ENCODE peak calls at places on chromosome 14, in eight cellular contexts. One of them, this sample, is unnamed.

GRCh38 chr14:23237772-23238594 is at the start of gene RNF212B:
- DNase-seq in endothelial cell of umbilical vein: peak; percentile 75
- DNase-seq in GM23248: peak; percentile 88
- DNase-seq in HepG2: peak; percentile 80
- DNase-seq in PC-3: peak; percentile 88
- DNase-seq in neural progenitor cell: peak; percentile 95
- DNase-seq in fibroblast of lung: peak; percentile 67
- DNase-seq in hepatocyte: peak; percentile 97
- DNase-seq in this sample: no peak

GRCh38 chr14:94031880-94032279 is 5.7 kb downstream of the OTUB2 start:
- DNase-seq in HepG2: no peak
- DNase-seq in endothelial cell of umbilical vein: no peak
- DNase-seq in PC-3: peak; percentile 43
- DNase-seq in neural progenitor cell: no peak
- DNase-seq in fibroblast of lung: no peak
- DNase-seq in GM23248: no peak
- DNase-seq in hepatocyte: no peak
- DNase-seq in this sample: no peak

GRCh38 chr14:22465201-22465835 is 123.7 kb downstream of the DAD1 start:
- DNase-seq in GM23248: peak; percentile 43
- DNase-seq in PC-3: peak; percentile 51
- DNase-seq in hepatocyte: no peak
- DNase-seq in fibroblast of lung: no peak
- DNase-seq in endothelial cell of umbilical vein: no peak
- DNase-seq in neural progenitor cell: no peak
- DNase-seq in HepG2: no peak
- DNase-seq in this sample: no peak

GRCh38 chr14:26846388-26846787 is 248.6 kb upstream of the NOVA1 start:
- DNase-seq in HepG2: no peak
- DNase-seq in neural progenitor cell: no peak
- DNase-seq in GM23248: no peak
- DNase-seq in endothelial cell of umbilical vein: no peak
- DNase-seq in PC-3: no peak
- DNase-seq in fibroblast of lung: peak; percentile 20
- DNase-seq in hepatocyte: no peak
- DNase-seq in this sample: no peak

GRCh38 chr14:36505892-36506731 is 13.9 kb downstream of the NKX2-1 start:
- DNase-seq in HepG2: no peak
- DNase-seq in endothelial cell of umbilical vein: no peak
- DNase-seq in fibroblast of lung: no peak
- DNase-seq in GM23248: no peak
- DNase-seq in hepatocyte: no peak
- DNase-seq in PC-3: no peak
- DNase-seq in neural progenitor cell: peak; percentile 82
- DNase-seq in this sample: no peak

GRCh38 chr14:55221186-55221585 is 29.8 kb upstream of the DLGAP5 start:
- DNase-seq in endothelial cell of umbilical vein: peak; percentile 71
- DNase-seq in hepatocyte: no peak
- DNase-seq in HepG2: no peak
- DNase-seq in fibroblast of lung: peak; percentile 87
- DNase-seq in neural progenitor cell: no peak
- DNase-seq in PC-3: peak; percentile 86
- DNase-seq in GM23248: peak; percentile 67
- DNase-seq in this sample: no peak

GRCh38 chr14:94886931-94887330 is 117.0 kb upstream of the GSC start:
- DNase-seq in hepatocyte: no peak
- DNase-seq in neural progenitor cell: no peak
- DNase-seq in endothelial cell of umbilical vein: no peak
- DNase-seq in PC-3: no peak
- DNase-seq in HepG2: no peak
- DNase-seq in fibroblast of lung: no peak
- DNase-seq in GM23248: no peak
- DNase-seq in this sample: no peak

GRCh38 chr14:24232645-24233537 is at the start of gene GMPR2:
- DNase-seq in HepG2: no peak
- DNase-seq in fibroblast of lung: no peak
- DNase-seq in neural progenitor cell: no peak
- DNase-seq in endothelial cell of umbilical vein: no peak
- DNase-seq in hepatocyte: peak; percentile 26
- DNase-seq in GM23248: peak; percentile 54
- DNase-seq in PC-3: no peak
- DNase-seq in this sample: no peak

GRCh38 chr14:68651652-68652432 is 141.0 kb downstream of the ZFP36L1 start:
- DNase-seq in neural progenitor cell: no peak
- DNase-seq in endothelial cell of umbilical vein: no peak
- DNase-seq in GM23248: no peak
- DNase-seq in HepG2: no peak
- DNase-seq in fibroblast of lung: peak; percentile 45
- DNase-seq in hepatocyte: no peak
- DNase-seq in PC-3: no peak
- DNase-seq in this sample: no peak

GRCh38 chr14:73786942-73787759 is 64.5 kb upstream of the PTGR2 start:
- DNase-seq in GM23248: peak; percentile 76
- DNase-seq in fibroblast of lung: peak; percentile 51
- DNase-seq in hepatocyte: peak; percentile 79
- DNase-seq in PC-3: peak; percentile 56
- DNase-seq in HepG2: no peak
- DNase-seq in neural progenitor cell: peak; percentile 83
- DNase-seq in endothelial cell of umbilical vein: peak; percentile 37
- DNase-seq in this sample: no peak

GRCh38 chr14:69181491-69181890 is 9.8 kb upstream of the EXD2 start:
- DNase-seq in neural progenitor cell: no peak
- DNase-seq in fibroblast of lung: peak; percentile 21
- DNase-seq in PC-3: no peak
- DNase-seq in GM23248: peak; percentile 14
- DNase-seq in HepG2: no peak
- DNase-seq in endothelial cell of umbilical vein: no peak
- DNase-seq in hepatocyte: no peak
- DNase-seq in this sample: no peak

GRCh38 chr14:53542692-53543091 is 389.6 kb upstream of the DDHD1 start:
- DNase-seq in neural progenitor cell: no peak
- DNase-seq in hepatocyte: peak; percentile 40
- DNase-seq in HepG2: peak; percentile 44
- DNase-seq in GM23248: no peak
- DNase-seq in endothelial cell of umbilical vein: peak; percentile 99
- DNase-seq in PC-3: peak; percentile 75
- DNase-seq in fibroblast of lung: peak; percentile 56
- DNase-seq in this sample: no peak

GRCh38 chr14:34174973-34175372 is 224.1 kb upstream of the EGLN3 start:
- DNase-seq in fibroblast of lung: no peak
- DNase-seq in HepG2: no peak
- DNase-seq in PC-3: no peak
- DNase-seq in GM23248: no peak
- DNase-seq in neural progenitor cell: no peak
- DNase-seq in hepatocyte: no peak
- DNase-seq in endothelial cell of umbilical vein: no peak
- DNase-seq in this sample: no peak

GRCh38 chr14:103207038-103207403 is 83.8 kb downstream of the TNFAIP2 start:
- DNase-seq in endothelial cell of umbilical vein: no peak
- DNase-seq in neural progenitor cell: peak; percentile 66
- DNase-seq in PC-3: no peak
- DNase-seq in fibroblast of lung: peak; percentile 37
- DNase-seq in hepatocyte: peak; percentile 94
- DNase-seq in GM23248: peak; percentile 97
- DNase-seq in HepG2: no peak
- DNase-seq in this sample: no peak

GRCh38 chr14:94028450-94028826 is 2.3 kb downstream of the OTUB2 start:
- DNase-seq in neural progenitor cell: peak; percentile 33
- DNase-seq in HepG2: peak; percentile 91
- DNase-seq in fibroblast of lung: peak; percentile 71
- DNase-seq in endothelial cell of umbilical vein: no peak
- DNase-seq in hepatocyte: no peak
- DNase-seq in GM23248: no peak
- DNase-seq in PC-3: peak; percentile 93
- DNase-seq in this sample: peak; percentile 45

GRCh38 chr14:24999157-24999556 is 50.8 kb downstream of the STXBP6 start:
- DNase-seq in HepG2: no peak
- DNase-seq in GM23248: no peak
- DNase-seq in neural progenitor cell: no peak
- DNase-seq in endothelial cell of umbilical vein: no peak
- DNase-seq in hepatocyte: no peak
- DNase-seq in PC-3: no peak
- DNase-seq in fibroblast of lung: no peak
- DNase-seq in this sample: no peak

GRCh38 chr14:71498151-71498734 is 434.0 kb upstream of the RGS6 start:
- DNase-seq in GM23248: peak; percentile 60
- DNase-seq in neural progenitor cell: no peak
- DNase-seq in fibroblast of lung: peak; percentile 76
- DNase-seq in PC-3: no peak
- DNase-seq in HepG2: no peak
- DNase-seq in endothelial cell of umbilical vein: no peak
- DNase-seq in hepatocyte: no peak
- DNase-seq in this sample: no peak

GRCh38 chr14:95523818-95524448 is 7.5 kb upstream of the SYNE3 start:
- DNase-seq in fibroblast of lung: no peak
- DNase-seq in GM23248: peak; percentile 51
- DNase-seq in hepatocyte: no peak
- DNase-seq in PC-3: no peak
- DNase-seq in endothelial cell of umbilical vein: peak; percentile 58
- DNase-seq in HepG2: peak; percentile 79
- DNase-seq in neural progenitor cell: no peak
- DNase-seq in this sample: no peak

GRCh38 chr14:28630100-28630499 is 136.5 kb upstream of the FOXG1 start:
- DNase-seq in fibroblast of lung: no peak
- DNase-seq in hepatocyte: no peak
- DNase-seq in neural progenitor cell: no peak
- DNase-seq in PC-3: no peak
- DNase-seq in GM23248: no peak
- DNase-seq in HepG2: no peak
- DNase-seq in endothelial cell of umbilical vein: no peak
- DNase-seq in this sample: no peak

GRCh38 chr14:91654836-91655235 is 77.0 kb downstream of the CATSPERB start:
- DNase-seq in HepG2: no peak
- DNase-seq in hepatocyte: no peak
- DNase-seq in fibroblast of lung: no peak
- DNase-seq in endothelial cell of umbilical vein: no peak
- DNase-seq in GM23248: no peak
- DNase-seq in PC-3: no peak
- DNase-seq in neural progenitor cell: no peak
- DNase-seq in this sample: peak; percentile 17

GRCh38 chr14:69763761-69764510 is 3.0 kb upstream of the SRSF5 start:
- DNase-seq in PC-3: no peak
- DNase-seq in fibroblast of lung: no peak
- DNase-seq in GM23248: no peak
- DNase-seq in endothelial cell of umbilical vein: peak; percentile 46
- DNase-seq in hepatocyte: no peak
- DNase-seq in HepG2: no peak
- DNase-seq in neural progenitor cell: no peak
- DNase-seq in this sample: no peak

DNA sequence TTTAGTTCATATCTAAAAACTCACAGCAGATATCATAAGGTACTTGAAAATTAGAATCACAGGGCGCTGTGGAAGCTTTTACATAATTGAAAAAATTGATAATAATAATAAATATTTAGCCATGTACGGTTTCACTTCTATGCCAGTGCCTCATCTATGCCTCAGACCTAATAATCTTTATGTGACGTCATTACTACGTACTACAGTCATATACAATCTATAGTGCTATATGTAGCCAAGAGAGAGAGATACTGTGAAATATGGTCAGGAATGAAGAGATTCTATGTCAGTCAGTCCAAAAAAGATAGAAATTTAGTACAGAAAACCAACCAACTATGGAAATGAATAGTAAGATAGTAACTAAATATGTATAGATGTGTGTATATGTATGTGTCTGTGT is 1010.5 kb downstream of the NRXN3 start:
- DNase-seq in hepatocyte: no peak
- DNase-seq in GM23248: no peak
- DNase-seq in PC-3: no peak
- DNase-seq in neural progenitor cell: no peak
- DNase-seq in HepG2: no peak
- DNase-seq in fibroblast of lung: no peak
- DNase-seq in endothelial cell of umbilical vein: no peak
- DNase-seq in this sample: no peak
- H2AFZ ChIP-seq in hepatocyte: no peak overlapping the region
- H2AFZ ChIP-seq in GM23248: no peak overlapping the region
- H2AFZ ChIP-seq in PC-3: no peak overlapping the region
- H2AFZ ChIP-seq in neural progenitor cell: no peak overlapping the region
- H2AFZ ChIP-seq in HepG2: no peak overlapping the region
- H2AFZ ChIP-seq in fibroblast of lung: no peak overlapping the region
- H2AFZ ChIP-seq in endothelial cell of umbilical vein: no peak overlapping the region
- H2AFZ ChIP-seq in this sample: no peak overlapping the region

GRCh38 chr14:104991896-104992230 is 6.3 kb downstream of the CLBA1 start:
- DNase-seq in fibroblast of lung: no peak
- DNase-seq in HepG2: no peak
- DNase-seq in neural progenitor cell: no peak
- DNase-seq in hepatocyte: no peak
- DNase-seq in endothelial cell of umbilical vein: no peak
- DNase-seq in PC-3: no peak
- DNase-seq in GM23248: no peak
- DNase-seq in this sample: no peak
- TF ChIP-seq EZH2 in fibroblast of lung: no peak
- TF ChIP-seq EZH2 in HepG2: no peak
- TF ChIP-seq EZH2 in neural progenitor cell: no peak
- TF ChIP-seq EZH2 in hepatocyte: no peak
- TF ChIP-seq EZH2 in endothelial cell of umbilical vein: no peak
- TF ChIP-seq EZH2 in PC-3: no peak
- TF ChIP-seq EZH2 in GM23248: no peak
- TF ChIP-seq EZH2 in this sample: no peak

GRCh38 chr14:38143170-38143569 is 64.5 kb upstream of the SSTR1 start:
- DNase-seq in hepatocyte: no peak
- DNase-seq in neural progenitor cell: no peak
- DNase-seq in endothelial cell of umbilical vein: no peak
- DNase-seq in GM23248: peak; percentile 62
- DNase-seq in PC-3: no peak
- DNase-seq in fibroblast of lung: peak; percentile 12
- DNase-seq in HepG2: no peak
- DNase-seq in this sample: no peak
- H2AFZ ChIP-seq in hepatocyte: no peak overlapping the region
- H2AFZ ChIP-seq in neural progenitor cell: no peak overlapping the region
- H2AFZ ChIP-seq in endothelial cell of umbilical vein: peak overlapping the region; percentile 93
- H2AFZ ChIP-seq in GM23248: peak overlapping the region; percentile 72
- H2AFZ ChIP-seq in PC-3: peak overlapping the region; percentile 58
- H2AFZ ChIP-seq in fibroblast of lung: no peak overlapping the region
- H2AFZ ChIP-seq in HepG2: no peak overlapping the region
- H2AFZ ChIP-seq in this sample: peak overlapping the region; percentile 74

DNA sequence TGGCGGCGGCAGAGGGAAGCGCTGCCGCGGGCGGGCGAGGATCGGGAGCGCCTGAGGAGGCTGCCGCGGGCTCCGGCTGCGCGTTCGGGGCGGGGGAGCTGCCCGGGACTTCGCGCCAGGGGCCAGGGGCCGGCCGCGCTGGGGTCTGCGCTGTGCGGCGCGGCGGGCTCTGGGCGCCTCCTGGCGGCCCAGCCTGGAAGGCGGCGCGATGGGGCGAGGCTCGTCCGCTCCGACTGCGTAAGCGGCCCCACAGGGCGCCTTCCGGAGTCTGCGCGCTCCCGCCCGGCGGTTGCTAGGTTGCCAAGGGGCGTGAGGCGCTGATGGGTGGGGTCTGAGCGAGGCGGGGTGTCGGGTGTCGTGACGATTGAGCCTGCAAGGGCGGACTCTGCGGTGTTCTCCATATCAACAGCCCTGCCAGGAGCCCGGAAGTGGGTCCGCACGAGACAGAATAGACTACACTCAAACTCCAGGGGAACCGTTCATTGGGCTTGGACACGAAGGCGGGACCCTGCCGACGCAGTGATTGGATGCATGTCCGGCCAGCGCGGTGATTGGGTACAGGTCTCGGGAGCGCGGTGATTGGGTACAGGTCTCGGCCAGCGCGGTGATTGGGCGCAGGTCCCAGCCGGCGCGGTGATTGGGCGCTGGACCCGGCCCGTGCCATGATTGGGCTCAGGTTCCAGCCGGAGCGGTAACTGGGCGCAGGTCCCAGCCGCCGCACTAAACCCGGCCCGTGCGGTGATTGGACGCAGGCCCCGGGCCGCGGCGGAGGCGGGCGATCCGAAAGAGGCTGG is at the start of gene TEDC1:
- DNase-seq in GM23248: peak; percentile 100
- DNase-seq in fibroblast of lung: peak; percentile 100
- DNase-seq in endothelial cell of umbilical vein: peak; percentile 100
- DNase-seq in PC-3: peak; percentile 99
- DNase-seq in hepatocyte: peak; percentile 98
- DNase-seq in HepG2: peak; percentile 99
- DNase-seq in neural progenitor cell: peak; percentile 99
- DNase-seq in this sample: peak; percentile 99
- TF ChIP-seq EZH2 in GM23248: no peak
- TF ChIP-seq EZH2 in fibroblast of lung: peak; percentile 55
- TF ChIP-seq EZH2 in endothelial cell of umbilical vein: peak; percentile 90
- TF ChIP-seq EZH2 in PC-3: no peak
- TF ChIP-seq EZH2 in hepatocyte: no peak
- TF ChIP-seq EZH2 in HepG2: no peak
- TF ChIP-seq EZH2 in neural progenitor cell: no peak
- TF ChIP-seq EZH2 in this sample: peak; percentile 50

This sample was measured in keratinocyte.